ENCODE peak calls at places on chromosomes 4 and X, in eight cellular contexts. H, J, C, X, O, W, M and Z are unnamed samples.
A peak's percentile ranks its signal among the peaks of the same experiment; 100 is the strongest.

GRCh38 chr4:146709956-146710355 is 71.3 kb downstream of the POU4F2 start:
- DNase-seq in J (no peak), M (no peak), C (no peak), W (no peak), X (no peak), O (no peak), H (no peak), Z (no peak)

GRCh38 chr4:178395798-178396197 is 953.6 kb upstream of the AGA start:
- DNase-seq in X (no peak), M (no peak), W (peak; percentile 31), J (no peak), C (no peak), H (no peak), O (no peak), Z (no peak)

GRCh38 chrX:10769696-10770619 is 149.6 kb upstream of the MID1 start:
- DNase-seq in J (no peak), M (peak; percentile 69), C (no peak), X (no peak), W (no peak), H (peak; percentile 19), O (no peak), Z (peak; percentile 27)

GRCh38 chr4:179867300-179867878 is 2375.8 kb upstream of the TENM3 start:
- DNase-seq in C (peak; percentile 66), J (peak; percentile 79), O (peak; percentile 0), H (peak; percentile 78), X (no peak), M (peak; percentile 54), W (peak; percentile 57), Z (no peak)

GRCh38 chrX:112820364-112821308 is 20.0 kb downstream of the AMOT start:
- DNase-seq in H (no peak), C (no peak), J (no peak), W (no peak), M (no peak), X (no peak), O (no peak), Z (no peak)

GRCh38 chr4:143531368-143531767 is 17.9 kb downstream of the SMARCA5 start:
- DNase-seq in J (no peak), W (no peak), C (peak; percentile 12), M (no peak), H (no peak), O (no peak), X (no peak), Z (no peak)

GRCh38 chr4:40573593-40574311 is 55.9 kb downstream of the RBM47 start:
- DNase-seq in X (no peak), J (no peak), O (no peak), H (no peak), W (no peak), M (no peak), C (no peak), Z (no peak)

GRCh38 chrX:154478728-154479622 is at the start of gene LAGE3:
- DNase-seq in M (peak; percentile 64), C (peak; percentile 93), O (peak; percentile 91), H (peak; percentile 95), X (peak; percentile 90), J (peak; percentile 94), W (peak; percentile 95), Z (peak; percentile 93)

GRCh38 chrX:110417128-110417527 is 58.5 kb downstream of the RTL9 start:
- DNase-seq in W (no peak), O (no peak), M (no peak), C (no peak), J (no peak), H (no peak), X (no peak), Z (no peak)

GRCh38 chr4:5957091-5957490 is 61.1 kb downstream of the C4orf50 start:
- DNase-seq in M (no peak), W (no peak), C (no peak), O (no peak), J (no peak), X (no peak), H (no peak), Z (no peak)

GRCh38 chr4:148026022-148026421 is 294.1 kb downstream of the ARHGAP10 start:
- DNase-seq in C (no peak), H (no peak), W (no peak), M (no peak), X (no peak), O (no peak), J (no peak), Z (no peak)

GRCh38 chrX:17440836-17441235 is 65.8 kb downstream of the NHS start:
- DNase-seq in H (no peak), J (no peak), W (no peak), X (no peak), O (no peak), M (no peak), C (no peak), Z (no peak)

GRCh38 chrX:81308086-81308852 is 106.4 kb downstream of the SH3BGRL start:
- DNase-seq in J (no peak), M (no peak), O (no peak), W (no peak), C (no peak), X (no peak), H (no peak), Z (no peak)

GRCh38 chr4:22962186-22962786 is 269.5 kb downstream of the GBA3 start:
- DNase-seq in O (no peak), M (no peak), J (peak; percentile 50), W (no peak), X (no peak), H (peak; percentile 5), C (peak; percentile 49), Z (no peak)